ENCODE peak calls at places on chromosomes 16 and 17, in nine cellular contexts. K is activated effector memory CD4-positive, alpha-beta T cell treated with anti-CD3 and anti-CD28 coated beads, Interleukin-2, amount 50 U/mL, for 16 hours; M is C1 segment of cervical spinal cord; T is effector CD4-positive, alpha-beta T cell; Y is anterior cingulate cortex; V is fibroblast of the conjunctiva; O is right atrium auricular region; D is left ventricle myocardium superior; W is AML-193. F is an unnamed sample.

GRCh38 chr16:73878616-73879015 is 418.0 kb upstream of the PSMD7 start:
- DNase-seq in K (no peak), M (no peak), T (no peak), Y (peak; percentile 63), V (peak; percentile 74), O (no peak), D (no peak), W (peak; percentile 27), F (no peak)

GRCh38 chr17:44865921-44866320 is 18.2 kb downstream of the HIGD1B start:
- DNase-seq in K (no peak), M (no peak), T (no peak), Y (no peak), V (peak; percentile 27), O (no peak), D (no peak), W (no peak), F (no peak)

GRCh38 chr16:86576591-86577313 is 1.6 kb upstream of the FOXL1 start:
- DNase-seq in K (no peak), M (no peak), T (no peak), Y (no peak), V (no peak), O (no peak), D (peak; percentile 47), W (no peak), F (no peak)

GRCh38 chr17:31586946-31587345 is 195.5 kb downstream of the RAB11FIP4 start:
- DNase-seq in K (no peak), M (no peak), T (no peak), Y (no peak), V (no peak), O (no peak), D (no peak), W (no peak), F (no peak)

GRCh38 chr16:64094170-64094960 is 1027.5 kb downstream of the CDH11 start:
- DNase-seq in K (no peak), M (no peak), T (no peak), Y (no peak), V (no peak), O (no peak), D (no peak), W (no peak), F (no peak)

GRCh38 chr17:55930291-55930809 is 179.5 kb downstream of the PCTP start:
- DNase-seq in K (no peak), M (no peak), T (no peak), Y (no peak), V (no peak), O (no peak), D (no peak), W (no peak), F (no peak)

GRCh38 chr16:79269211-79269863 is 331.2 kb downstream of the MAF start:
- DNase-seq in K (peak; percentile 86), M (no peak), T (no peak), Y (no peak), V (no peak), O (no peak), D (no peak), W (no peak), F (no peak)

GRCh38 chr16:56879276-56879675 is 14.3 kb downstream of the SLC12A3 start:
- DNase-seq in K (no peak), M (no peak), T (no peak), Y (no peak), V (no peak), O (no peak), D (no peak), W (no peak), F (no peak)

GRCh38 chr17:7842380-7842949 is 8.4 kb downstream of the KDM6B start:
- DNase-seq in K (peak; percentile 99), M (peak; percentile 87), T (peak; percentile 97), Y (peak; percentile 60), V (peak; percentile 68), O (peak; percentile 90), D (peak; percentile 69), W (no peak), F (peak; percentile 83)

GRCh38 chr17:45235071-45236001 is 13.7 kb downstream of the FMNL1 start:
- DNase-seq in K (peak; percentile 91), M (no peak), T (peak; percentile 80), Y (peak; percentile 24), V (peak; percentile 73), O (peak; percentile 81), D (peak; percentile 87), W (peak; percentile 76), F (peak; percentile 65)

GRCh38 chr16:89099905-89100304 is 6.3 kb downstream of the ACSF3 start:
- DNase-seq in K (no peak), M (no peak), T (no peak), Y (no peak), V (no peak), O (no peak), D (no peak), W (no peak), F (no peak)

GRCh38 chr16:23900480-23901177 is 64.8 kb downstream of the PRKCB start:
- DNase-seq in K (no peak), M (no peak), T (no peak), Y (no peak), V (no peak), O (no peak), D (no peak), W (no peak), F (no peak)

F was measured in gastrocnemius medialis.